ENCODE peak calls at places on chromosomes 7 and 10, in four cellular contexts. V is HTR-8/SVneo; Z is activated CD8-positive, alpha-beta memory T cell treated with anti-CD3 and anti-CD28 coated beads for 48 hours; R is mesothelial cell of epicardium. O is an unnamed sample.

GRCh38 chr7:150978136-150978789 is at the start of gene KCNH2:
- DNase-seq in V (peak; percentile 40), R (no peak), Z (no peak), O (no peak)

GRCh38 chr7:12851841-12852240 is 164.4 kb downstream of the ARL4A start:
- DNase-seq in R (no peak), V (no peak), Z (no peak), O (no peak)

GRCh38 chr7:75881436-75882095 is 2.7 kb downstream of the RHBDD2 start:
- DNase-seq in Z (no peak), R (no peak), V (no peak), O (no peak)

GRCh38 chr10:96338279-96338925 is 20.4 kb downstream of the OPALIN start:
- DNase-seq in R (no peak), V (no peak), Z (no peak), O (no peak)

GRCh38 chr7:107958764-107959526 is 44.0 kb downstream of the LAMB1 start:
- DNase-seq in R (no peak), V (no peak), Z (no peak), O (no peak)

GRCh38 chr10:102743588-102744373 is at the start of gene WBP1L:
- DNase-seq in R (peak; percentile 85), V (peak; percentile 95), Z (peak; percentile 83), O (peak; percentile 96)

GRCh38 chr7:100079024-100079560 is 2.4 kb downstream of the ZNF3 start:
- DNase-seq in R (no peak), Z (no peak), V (no peak), O (no peak)

GRCh38 chr10:121365566-121365965 is 232.7 kb downstream of the FGFR2 start:
- DNase-seq in R (no peak), V (no peak), Z (no peak), O (no peak)

GRCh38 chr7:12570529-12571461 is at the start of gene SCIN:
- DNase-seq in V (peak; percentile 35), R (peak; percentile 44), Z (no peak), O (peak; percentile 48)

GRCh38 chr7:11750191-11750590 is 81.8 kb downstream of the THSD7A start:
- DNase-seq in V (no peak), Z (no peak), R (no peak), O (no peak)

GRCh38 chr10:125448596-125448995 is 234.4 kb downstream of the TEX36 start:
- DNase-seq in R (no peak), V (peak; percentile 7), Z (no peak), O (no peak)

GRCh38 chr10:49606981-49607535 is 3.1 kb upstream of the SLC18A3 start:
- DNase-seq in V (peak; percentile 80), R (peak; percentile 85), Z (peak; percentile 52), O (peak; percentile 49)

GRCh38 chr7:16586081-16586874 is 59.3 kb downstream of the ANKMY2 start:
- DNase-seq in Z (no peak), V (no peak), R (no peak), O (no peak)

GRCh38 chr10:5143137-5143536 is 41.8 kb downstream of the AKR1C8 start:
- DNase-seq in V (no peak), Z (no peak), R (no peak), O (no peak)

GRCh38 chr7:84548366-84549085 is 353.9 kb upstream of the SEMA3A start:
- DNase-seq in Z (no peak), V (peak; percentile 1), R (no peak), O (no peak)

GRCh38 chr7:42972703-42973500 is 40.7 kb downstream of the MRPL32 start:
- DNase-seq in V (peak; percentile 32), R (no peak), Z (no peak), O (peak; percentile 44)

GRCh38 chr7:20122073-20122472 is 95.1 kb downstream of the MACC1 start:
- DNase-seq in V (no peak), Z (no peak), R (no peak), O (no peak)

GRCh38 chr10:69241575-69241974 is 21.4 kb downstream of the HKDC1 start:
- DNase-seq in R (no peak), Z (no peak), V (no peak), O (no peak)

GRCh38 chr10:103197177-103197576 is 4.1 kb upstream of the NT5C2 start:
- DNase-seq in Z (no peak), R (no peak), V (peak; percentile 84), O (peak; percentile 52)

GRCh38 chr7:39407139-39407538 is 159.1 kb upstream of the YAE1 start:
- DNase-seq in Z (no peak), R (no peak), V (no peak), O (no peak)

GRCh38 chr7:66697451-66698438 is 42.8 kb upstream of the RABGEF1 start:
- DNase-seq in R (no peak), V (no peak), Z (no peak), O (no peak)

GRCh38 chr7:26376208-26376917 is 84.7 kb downstream of the SNX10 start:
- DNase-seq in V (no peak), R (peak; percentile 58), Z (no peak), O (peak; percentile 30)

GRCh38 chr7:98168181-98168903 is 42.9 kb upstream of the BHLHA15 start:
- DNase-seq in R (no peak), Z (no peak), V (peak; percentile 68), O (peak; percentile 71)

GRCh38 chr7:31192996-31193395 is 140.9 kb downstream of the ADCYAP1R1 start:
- DNase-seq in V (peak; percentile 61), R (peak; percentile 41), Z (no peak), O (peak; percentile 48)

GRCh38 chr10:132875435-132875834 is 66.9 kb downstream of the CFAP46 start:
- DNase-seq in R (no peak), V (no peak), Z (no peak), O (no peak)

GRCh38 chr10:86753638-86754434 is 2.6 kb upstream of the BMPR1A start:
- DNase-seq in V (no peak), R (no peak), Z (no peak), O (no peak)

GRCh38 chr7:144398291-144398690 is 5.2 kb downstream of the NOBOX start:
- DNase-seq in V (no peak), Z (no peak), R (no peak), O (no peak)

GRCh38 chr10:1057106-1057657 is 997 bp downstream of the WDR37 start:
- DNase-seq in Z (no peak), R (no peak), V (no peak), O (no peak)

GRCh38 chr7:81161459-81162075 is 242.7 kb upstream of the SEMA3C start:
- DNase-seq in V (peak; percentile 37), R (no peak), Z (no peak), O (no peak)

GRCh38 chr7:109503421-109503820 is 933.7 kb downstream of the DNAJB9 start:
- DNase-seq in V (no peak), R (no peak), Z (no peak), O (no peak)

GRCh38 chr10:31836569-31837406 is 91.8 kb downstream of the ARHGAP12 start:
- DNase-seq in V (peak; percentile 13), R (no peak), Z (no peak), O (no peak)

GRCh38 chr10:16891375-16892313 is 74.4 kb upstream of the RSU1 start:
- DNase-seq in Z (peak; percentile 14), V (peak; percentile 26), R (no peak), O (peak; percentile 40)

GRCh38 chr7:152121432-152121831 is 96.0 kb downstream of the GALNT11 start:
- DNase-seq in R (no peak), V (no peak), Z (no peak), O (no peak)

GRCh38 chr10:116659049-116659670 is 38.4 kb downstream of the PNLIPRP2 start:
- DNase-seq in R (no peak), V (no peak), Z (no peak), O (no peak)

O was measured in lung.